ENCODE peak calls at places on chromosome 20, in five cellular contexts. One of them, this sample, is unnamed.

GRCh38 chr20:62405108-62405980 is 1.7 kb downstream of the CABLES2 start:
- DNase-seq in amygdala: no peak
- DNase-seq in NCI-H460: peak; percentile 35
- DNase-seq in amniotic stem cell: no peak
- DNase-seq in HTR-8/SVneo: peak; percentile 93
- DNase-seq in this sample: peak; percentile 71

GRCh38 chr20:38806855-38807655 is 1.6 kb downstream of the PPP1R16B start:
- DNase-seq in amygdala: peak; percentile 22
- DNase-seq in NCI-H460: no peak
- DNase-seq in amniotic stem cell: no peak
- DNase-seq in HTR-8/SVneo: no peak
- DNase-seq in this sample: no peak

GRCh38 chr20:9480066-9480465 is 34.3 kb upstream of the LAMP5 start:
- DNase-seq in amygdala: no peak
- DNase-seq in NCI-H460: no peak
- DNase-seq in amniotic stem cell: no peak
- DNase-seq in HTR-8/SVneo: no peak
- DNase-seq in this sample: no peak

GRCh38 chr20:35342154-35342769 is 50.0 kb upstream of the FAM83C start:
- DNase-seq in amygdala: no peak
- DNase-seq in NCI-H460: no peak
- DNase-seq in amniotic stem cell: no peak
- DNase-seq in HTR-8/SVneo: no peak
- DNase-seq in this sample: no peak

GRCh38 chr20:54350415-54350814 is 125.0 kb upstream of the DOK5 start:
- DNase-seq in amygdala: no peak
- DNase-seq in NCI-H460: no peak
- DNase-seq in amniotic stem cell: no peak
- DNase-seq in HTR-8/SVneo: no peak
- DNase-seq in this sample: no peak

GRCh38 chr20:36120241-36120640 is 34.3 kb upstream of the EPB41L1 start:
- DNase-seq in amygdala: no peak
- DNase-seq in NCI-H460: no peak
- DNase-seq in amniotic stem cell: no peak
- DNase-seq in HTR-8/SVneo: no peak
- DNase-seq in this sample: no peak

GRCh38 chr20:38109657-38110524 is 55.2 kb downstream of the TGM2 start:
- DNase-seq in amygdala: no peak
- DNase-seq in NCI-H460: peak; percentile 66
- DNase-seq in amniotic stem cell: peak; percentile 49
- DNase-seq in HTR-8/SVneo: peak; percentile 98
- DNase-seq in this sample: peak; percentile 99

GRCh38 chr20:53966774-53967398 is 103.5 kb downstream of the BCAS1 start:
- DNase-seq in amygdala: no peak
- DNase-seq in NCI-H460: no peak
- DNase-seq in amniotic stem cell: no peak
- DNase-seq in HTR-8/SVneo: no peak
- DNase-seq in this sample: peak; percentile 21

GRCh38 chr20:64205611-64206026 is 41.4 kb downstream of the MYT1 start:
- DNase-seq in amygdala: peak; percentile 26
- DNase-seq in NCI-H460: no peak
- DNase-seq in amniotic stem cell: no peak
- DNase-seq in HTR-8/SVneo: no peak
- DNase-seq in this sample: no peak

GRCh38 chr20:48681201-48681881 is 146.5 kb downstream of the PREX1 start:
- DNase-seq in amygdala: no peak
- DNase-seq in NCI-H460: no peak
- DNase-seq in amniotic stem cell: no peak
- DNase-seq in HTR-8/SVneo: no peak
- DNase-seq in this sample: no peak

This sample was measured in PC-9.